ENCODE peak calls at places on chromosomes 1 and 21, in nine cellular contexts. One of them, this sample, is unnamed. For H3K4me1, H3K9me3 and H3K27me3, the result is how much of the 10 kb centered on the place peaks cover.

GRCh38 chr1:203325418-203326091 is 20.2 kb downstream of the BTG2 start:
- DNase-seq in CD8-positive, alpha-beta memory T cell: no peak
- DNase-seq in prostate gland: peak
- DNase-seq in suprapubic skin: no peak
- DNase-seq in PC-3: no peak
- DNase-seq in heart right ventricle: peak
- DNase-seq in PC-9: no peak
- DNase-seq in heart left ventricle: peak
- DNase-seq in pancreas: peak
- DNase-seq in this sample: peak

GRCh38 chr1:29839726-29840125 is 603.4 kb downstream of the PTPRU start:
- DNase-seq in heart right ventricle: no peak
- DNase-seq in suprapubic skin: no peak
- DNase-seq in CD8-positive, alpha-beta memory T cell: no peak
- DNase-seq in heart left ventricle: no peak
- DNase-seq in prostate gland: no peak
- DNase-seq in PC-3: no peak
- DNase-seq in PC-9: no peak
- DNase-seq in pancreas: no peak
- DNase-seq in this sample: no peak

GRCh38 chr1:11729498-11730428 is 6.2 kb upstream of the AGTRAP start:
- DNase-seq in PC-3: no peak
- DNase-seq in CD8-positive, alpha-beta memory T cell: peak
- DNase-seq in heart left ventricle: no peak
- DNase-seq in pancreas: no peak
- DNase-seq in heart right ventricle: no peak
- DNase-seq in suprapubic skin: no peak
- DNase-seq in PC-9: no peak
- DNase-seq in prostate gland: no peak
- DNase-seq in this sample: no peak

GRCh38 chr1:205767248-205767647 is 8.0 kb downstream of the RAB29 start:
- DNase-seq in pancreas: no peak
- DNase-seq in heart right ventricle: no peak
- DNase-seq in PC-3: no peak
- DNase-seq in suprapubic skin: no peak
- DNase-seq in CD8-positive, alpha-beta memory T cell: no peak
- DNase-seq in prostate gland: no peak
- DNase-seq in PC-9: no peak
- DNase-seq in heart left ventricle: no peak
- DNase-seq in this sample: no peak

GRCh38 chr1:243375596-243375995 is 119.8 kb downstream of the SDCCAG8 start:
- DNase-seq in CD8-positive, alpha-beta memory T cell: no peak
- DNase-seq in heart right ventricle: no peak
- DNase-seq in suprapubic skin: no peak
- DNase-seq in PC-3: no peak
- DNase-seq in prostate gland: no peak
- DNase-seq in pancreas: no peak
- DNase-seq in PC-9: no peak
- DNase-seq in heart left ventricle: no peak
- DNase-seq in this sample: no peak

GRCh38 chr1:84377480-84378095 is 20.7 kb upstream of the DNASE2B start:
- DNase-seq in prostate gland: no peak
- DNase-seq in heart right ventricle: peak
- DNase-seq in heart left ventricle: no peak
- DNase-seq in suprapubic skin: no peak
- DNase-seq in PC-9: no peak
- DNase-seq in pancreas: no peak
- DNase-seq in CD8-positive, alpha-beta memory T cell: no peak
- DNase-seq in PC-3: peak
- DNase-seq in this sample: no peak

GRCh38 chr21:39182484-39183271 is 573 bp downstream of the PSMG1 start:
- DNase-seq in heart left ventricle: no peak
- DNase-seq in PC-9: no peak
- DNase-seq in pancreas: no peak
- DNase-seq in heart right ventricle: peak
- DNase-seq in PC-3: peak
- DNase-seq in CD8-positive, alpha-beta memory T cell: no peak
- DNase-seq in suprapubic skin: no peak
- DNase-seq in prostate gland: peak
- DNase-seq in this sample: no peak

GRCh38 chr1:199685369-199685768 is 342.1 kb upstream of the NR5A2 start:
- DNase-seq in prostate gland: no peak
- DNase-seq in suprapubic skin: no peak
- DNase-seq in CD8-positive, alpha-beta memory T cell: no peak
- DNase-seq in heart right ventricle: no peak
- DNase-seq in PC-9: peak
- DNase-seq in heart left ventricle: no peak
- DNase-seq in PC-3: peak
- DNase-seq in pancreas: no peak
- DNase-seq in this sample: no peak

GRCh38 chr1:110615548-110616130 is 9.5 kb upstream of the KCNA2 start:
- DNase-seq in PC-3: peak
- DNase-seq in prostate gland: peak
- DNase-seq in PC-9: peak
- DNase-seq in heart left ventricle: peak
- DNase-seq in CD8-positive, alpha-beta memory T cell: peak
- DNase-seq in suprapubic skin: peak
- DNase-seq in pancreas: peak
- DNase-seq in heart right ventricle: peak
- DNase-seq in this sample: peak

GRCh38 chr1:25587290-25587689 is 29.3 kb upstream of the MAN1C1 start:
- DNase-seq in pancreas: no peak
- DNase-seq in PC-9: no peak
- DNase-seq in heart left ventricle: no peak
- DNase-seq in CD8-positive, alpha-beta memory T cell: no peak
- DNase-seq in prostate gland: no peak
- DNase-seq in suprapubic skin: no peak
- DNase-seq in PC-3: no peak
- DNase-seq in heart right ventricle: no peak
- DNase-seq in this sample: no peak

GRCh38 chr1:77126309-77126708 is 92.9 kb downstream of the PIGK start:
- DNase-seq in prostate gland: peak
- DNase-seq in heart right ventricle: peak
- DNase-seq in pancreas: no peak
- DNase-seq in heart left ventricle: no peak
- DNase-seq in PC-9: peak
- DNase-seq in CD8-positive, alpha-beta memory T cell: peak
- DNase-seq in suprapubic skin: no peak
- DNase-seq in PC-3: peak
- DNase-seq in this sample: no peak

GRCh38 chr1:25432749-25433388 is 2.2 kb downstream of the MACO1 start:
- DNase-seq in CD8-positive, alpha-beta memory T cell: no peak
- DNase-seq in PC-9: no peak
- DNase-seq in suprapubic skin: no peak
- DNase-seq in heart right ventricle: no peak
- DNase-seq in prostate gland: no peak
- DNase-seq in pancreas: no peak
- DNase-seq in heart left ventricle: no peak
- DNase-seq in PC-3: no peak
- DNase-seq in this sample: no peak

GRCh38 chr1:58944439-58944838 is 160.6 kb upstream of the JUN start:
- DNase-seq in pancreas: no peak
- DNase-seq in PC-9: no peak
- DNase-seq in heart left ventricle: no peak
- DNase-seq in CD8-positive, alpha-beta memory T cell: no peak
- DNase-seq in heart right ventricle: no peak
- DNase-seq in prostate gland: no peak
- DNase-seq in PC-3: no peak
- DNase-seq in suprapubic skin: no peak
- DNase-seq in this sample: no peak

GRCh38 chr1:222557148-222557547 is 9.2 kb upstream of the HHIPL2 start:
- DNase-seq in PC-3: no peak
- DNase-seq in heart right ventricle: no peak
- DNase-seq in suprapubic skin: no peak
- DNase-seq in heart left ventricle: no peak
- DNase-seq in CD8-positive, alpha-beta memory T cell: no peak
- DNase-seq in pancreas: no peak
- DNase-seq in PC-9: no peak
- DNase-seq in prostate gland: no peak
- DNase-seq in this sample: no peak

GRCh38 chr21:14889080-14889805 is 175.6 kb downstream of the NRIP1 start:
- DNase-seq in PC-3: peak
- DNase-seq in prostate gland: no peak
- DNase-seq in heart right ventricle: no peak
- DNase-seq in pancreas: no peak
- DNase-seq in suprapubic skin: no peak
- DNase-seq in heart left ventricle: no peak
- DNase-seq in PC-9: no peak
- DNase-seq in CD8-positive, alpha-beta memory T cell: no peak
- DNase-seq in this sample: no peak

GRCh38 chr1:9374748-9375345 is 82.2 kb downstream of the SPSB1 start:
- DNase-seq in pancreas: no peak
- DNase-seq in PC-9: no peak
- DNase-seq in CD8-positive, alpha-beta memory T cell: no peak
- DNase-seq in PC-3: no peak
- DNase-seq in prostate gland: no peak
- DNase-seq in heart right ventricle: no peak
- DNase-seq in suprapubic skin: no peak
- DNase-seq in heart left ventricle: no peak
- DNase-seq in this sample: no peak
- H3K4me1 ChIP-seq in pancreas: under half
- H3K4me1 ChIP-seq in PC-9: under half
- H3K4me1 ChIP-seq in CD8-positive, alpha-beta memory T cell: under half
- H3K4me1 ChIP-seq in PC-3: under half
- H3K4me1 ChIP-seq in prostate gland: under half
- H3K4me1 ChIP-seq in heart right ventricle: half or more
- H3K4me1 ChIP-seq in suprapubic skin: under half
- H3K4me1 ChIP-seq in heart left ventricle: under half
- H3K4me1 ChIP-seq in this sample: under half

DNA sequence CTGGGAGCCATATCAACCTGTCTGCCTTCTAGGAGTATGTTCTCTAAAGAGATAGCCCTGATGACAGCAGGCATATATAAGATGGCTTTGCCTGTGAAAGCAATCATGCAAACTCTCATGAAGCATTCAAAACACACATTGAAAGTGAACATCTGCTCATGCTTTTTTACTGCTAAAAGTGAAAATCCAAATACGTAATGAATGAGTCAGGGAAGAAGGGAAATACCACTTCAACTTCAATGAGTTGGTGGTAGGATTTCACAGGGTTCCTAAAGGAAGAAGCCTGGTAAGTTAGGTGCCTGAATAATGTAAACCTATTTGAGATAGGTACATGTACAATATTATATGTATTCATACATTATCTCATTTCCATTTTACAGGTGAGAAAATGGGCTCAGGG is 50.5 kb upstream of the SLFNL1 start:
- DNase-seq in PC-3: no peak
- DNase-seq in PC-9: no peak
- DNase-seq in pancreas: no peak
- DNase-seq in heart left ventricle: no peak
- DNase-seq in CD8-positive, alpha-beta memory T cell: no peak
- DNase-seq in heart right ventricle: no peak
- DNase-seq in prostate gland: no peak
- DNase-seq in suprapubic skin: no peak
- DNase-seq in this sample: no peak
- H3K9me3 ChIP-seq in PC-3: under half
- H3K9me3 ChIP-seq in PC-9: under half
- H3K9me3 ChIP-seq in pancreas: under half
- H3K9me3 ChIP-seq in heart left ventricle: under half
- H3K9me3 ChIP-seq in CD8-positive, alpha-beta memory T cell: under half
- H3K9me3 ChIP-seq in heart right ventricle: under half
- H3K9me3 ChIP-seq in prostate gland: under half
- H3K9me3 ChIP-seq in suprapubic skin: under half
- H3K9me3 ChIP-seq in this sample: under half

GRCh38 chr1:37634554-37635308 is at the start of gene RSPO1:
- DNase-seq in heart left ventricle: no peak
- DNase-seq in PC-9: no peak
- DNase-seq in heart right ventricle: no peak
- DNase-seq in PC-3: no peak
- DNase-seq in suprapubic skin: no peak
- DNase-seq in pancreas: no peak
- DNase-seq in prostate gland: no peak
- DNase-seq in CD8-positive, alpha-beta memory T cell: no peak
- DNase-seq in this sample: no peak
- H3K27me3 ChIP-seq in heart left ventricle: under half
- H3K27me3 ChIP-seq in PC-9: half or more
- H3K27me3 ChIP-seq in heart right ventricle: half or more
- H3K27me3 ChIP-seq in PC-3: half or more
- H3K27me3 ChIP-seq in suprapubic skin: half or more
- H3K27me3 ChIP-seq in pancreas: under half
- H3K27me3 ChIP-seq in prostate gland: under half
- H3K27me3 ChIP-seq in CD8-positive, alpha-beta memory T cell: half or more
- H3K27me3 ChIP-seq in this sample: under half

DNA sequence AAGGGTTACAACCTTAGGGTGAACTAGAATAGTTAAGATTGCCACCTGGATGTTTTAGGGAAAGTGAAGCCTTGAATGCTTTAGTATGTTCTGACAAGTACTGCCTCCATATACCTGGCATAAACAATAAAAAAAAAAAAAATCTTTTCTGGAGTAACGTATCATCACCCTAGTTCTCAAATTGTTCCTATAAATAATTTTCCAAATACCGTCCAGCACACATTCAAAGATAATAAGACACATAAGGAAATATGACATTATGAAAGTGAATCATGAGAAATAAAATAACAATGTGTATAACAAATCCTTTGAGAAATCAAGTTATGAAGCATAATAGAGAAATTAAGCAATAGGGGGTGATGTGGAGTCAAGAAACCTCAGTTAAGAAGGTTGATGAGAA is 20.6 kb downstream of the C1orf141 start:
- DNase-seq in pancreas: no peak
- DNase-seq in PC-3: no peak
- DNase-seq in CD8-positive, alpha-beta memory T cell: no peak
- DNase-seq in heart right ventricle: no peak
- DNase-seq in suprapubic skin: no peak
- DNase-seq in PC-9: no peak
- DNase-seq in prostate gland: no peak
- DNase-seq in heart left ventricle: no peak
- DNase-seq in this sample: no peak
- H3K4me1 ChIP-seq in pancreas: under half
- H3K4me1 ChIP-seq in PC-3: under half
- H3K4me1 ChIP-seq in CD8-positive, alpha-beta memory T cell: under half
- H3K4me1 ChIP-seq in heart right ventricle: under half
- H3K4me1 ChIP-seq in suprapubic skin: under half
- H3K4me1 ChIP-seq in PC-9: under half
- H3K4me1 ChIP-seq in prostate gland: under half
- H3K4me1 ChIP-seq in heart left ventricle: under half
- H3K4me1 ChIP-seq in this sample: under half

DNA sequence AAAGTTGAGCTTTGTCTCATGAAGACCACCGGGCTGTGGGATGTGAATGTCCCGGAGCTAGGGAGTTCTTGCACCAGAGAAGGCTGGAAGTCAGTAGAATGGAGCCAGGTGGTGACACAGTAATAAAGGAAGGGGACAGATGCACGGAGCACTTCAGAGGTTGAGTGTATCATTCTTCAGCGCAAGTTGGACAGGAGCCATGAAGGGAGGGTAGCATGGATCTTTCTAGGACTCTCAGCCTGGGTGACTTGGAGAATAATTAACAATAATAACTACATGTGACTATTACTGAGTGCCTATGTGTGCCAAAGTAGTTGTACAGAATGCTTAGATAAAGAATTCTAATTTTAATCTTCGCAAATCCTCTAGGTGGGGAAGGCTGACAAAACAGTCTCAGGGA is 258.7 kb upstream of the AJAP1 start:
- DNase-seq in pancreas: no peak
- DNase-seq in heart left ventricle: no peak
- DNase-seq in heart right ventricle: no peak
- DNase-seq in CD8-positive, alpha-beta memory T cell: no peak
- DNase-seq in PC-9: no peak
- DNase-seq in PC-3: no peak
- DNase-seq in prostate gland: no peak
- DNase-seq in suprapubic skin: no peak
- DNase-seq in this sample: no peak
- H3K9me3 ChIP-seq in pancreas: under half
- H3K9me3 ChIP-seq in heart left ventricle: under half
- H3K9me3 ChIP-seq in heart right ventricle: under half
- H3K9me3 ChIP-seq in CD8-positive, alpha-beta memory T cell: under half
- H3K9me3 ChIP-seq in PC-9: under half
- H3K9me3 ChIP-seq in PC-3: under half
- H3K9me3 ChIP-seq in prostate gland: under half
- H3K9me3 ChIP-seq in suprapubic skin: under half
- H3K9me3 ChIP-seq in this sample: under half

GRCh38 chr1:113686891-113687624 is 72.2 kb downstream of the PHTF1 start:
- DNase-seq in suprapubic skin: no peak
- DNase-seq in heart right ventricle: no peak
- DNase-seq in CD8-positive, alpha-beta memory T cell: no peak
- DNase-seq in PC-3: no peak
- DNase-seq in prostate gland: no peak
- DNase-seq in PC-9: no peak
- DNase-seq in pancreas: no peak
- DNase-seq in heart left ventricle: no peak
- DNase-seq in this sample: no peak
- H3K27me3 ChIP-seq in suprapubic skin: under half
- H3K27me3 ChIP-seq in heart right ventricle: under half
- H3K27me3 ChIP-seq in CD8-positive, alpha-beta memory T cell: under half
- H3K27me3 ChIP-seq in PC-3: under half
- H3K27me3 ChIP-seq in prostate gland: under half
- H3K27me3 ChIP-seq in PC-9: under half
- H3K27me3 ChIP-seq in pancreas: under half
- H3K27me3 ChIP-seq in heart left ventricle: under half
- H3K27me3 ChIP-seq in this sample: under half

This sample was measured in right cardiac atrium.